ENCODE peak calls at places on chromosomes 13 and 19, in nine cellular contexts. E is mucosa of gallbladder; X is HL-60; G is NCI-H2029 treated with DMSO at 0.1 percent for 48 hours; K is activated naive CD8-positive, alpha-beta T cell treated with anti-CD3 and anti-CD28 coated beads for 36 hours; Q is stimulated activated CD8-positive, alpha-beta memory T cell treated with anti-CD3 and anti-CD28 coated beads, Interleukin-15, amount 100 ng/mL, for 24 hours; R is lower lobe of right lung; P is iPS-NIHi11; B is WTC11. S is an unnamed sample.

GRCh38 chr19:6736169-6736916 is 1.0 kb downstream of the GPR108 start:
- DNase-seq in E (peak; percentile 82), X (peak; percentile 90), G (no peak), K (peak; percentile 77), Q (peak; percentile 35), R (peak; percentile 87), P (peak; percentile 64), B (peak; percentile 65), S (no peak)

GRCh38 chr13:33016414-33017409 is at the start of gene KL:
- DNase-seq in E (no peak), X (peak; percentile 49), G (no peak), K (peak; percentile 27), Q (no peak), R (peak; percentile 74), P (peak; percentile 49), B (peak; percentile 56), S (peak; percentile 22)

GRCh38 chr13:113851826-113852535 is 11.9 kb downstream of the GAS6 start:
- DNase-seq in E (no peak), X (no peak), G (no peak), K (no peak), Q (no peak), R (no peak), P (no peak), B (peak; percentile 8), S (no peak)

GRCh38 chr19:37251308-37252229 is 33.6 kb downstream of the ZNF383 start:
- DNase-seq in E (peak; percentile 86), X (peak; percentile 98), G (peak; percentile 87), K (peak; percentile 64), Q (no peak), R (peak; percentile 70), P (peak; percentile 62), B (no peak), S (peak; percentile 43)

GRCh38 chr13:98900442-98900841 is 77.4 kb downstream of the DOCK9 start:
- DNase-seq in E (no peak), X (no peak), G (no peak), K (no peak), Q (no peak), R (no peak), P (no peak), B (no peak), S (no peak)

GRCh38 chr13:109088528-109088927 is 459.1 kb downstream of the MYO16 start:
- DNase-seq in E (no peak), X (no peak), G (no peak), K (no peak), Q (no peak), R (no peak), P (no peak), B (no peak), S (no peak)

GRCh38 chr19:33298146-33298911 is 4.0 kb downstream of the CEBPA start:
- DNase-seq in E (no peak), X (peak; percentile 83), G (no peak), K (no peak), Q (no peak), R (peak; percentile 80), P (peak; percentile 24), B (no peak), S (no peak)

GRCh38 chr19:14061751-14062557 is at the start of gene PALM3:
- DNase-seq in E (peak; percentile 85), X (no peak), G (no peak), K (no peak), Q (no peak), R (peak; percentile 81), P (no peak), B (no peak), S (no peak)

GRCh38 chr13:34076943-34077703 is 259.2 kb downstream of the RFC3 start:
- DNase-seq in E (no peak), X (no peak), G (no peak), K (no peak), Q (no peak), R (no peak), P (peak; percentile 30), B (no peak), S (no peak)

GRCh38 chr13:24274452-24274971 is 34.9 kb upstream of the C1QTNF9 start:
- DNase-seq in E (peak; percentile 36), X (no peak), G (no peak), K (peak; percentile 81), Q (no peak), R (no peak), P (no peak), B (no peak), S (no peak)

GRCh38 chr19:50406156-50406820 is 12.4 kb upstream of the SPIB start:
- DNase-seq in E (no peak), X (no peak), G (no peak), K (no peak), Q (no peak), R (no peak), P (no peak), B (no peak), S (no peak)